ENCODE peak calls at places on chromosomes 6 and 20, in four cellular contexts. One of them, this sample, is unnamed.

GRCh38 chr6:102736941-102737368 is 1343.4 kb downstream of the GRIK2 start:
- DNase-seq in WTC11: no peak
- DNase-seq in GM20000: no peak
- DNase-seq in nephron progenitor cell: no peak
- DNase-seq in this sample: no peak

GRCh38 chr6:129501401-129502051 is 208.5 kb downstream of the ARHGAP18 start:
- DNase-seq in WTC11: no peak
- DNase-seq in GM20000: no peak
- DNase-seq in nephron progenitor cell: peak
- DNase-seq in this sample: no peak

GRCh38 chr20:23305098-23305497 is 45.5 kb upstream of the NXT1 start:
- DNase-seq in WTC11: no peak
- DNase-seq in GM20000: no peak
- DNase-seq in nephron progenitor cell: no peak
- DNase-seq in this sample: no peak

GRCh38 chr20:44828640-44829039 is 18.3 kb upstream of the RIMS4 start:
- DNase-seq in WTC11: no peak
- DNase-seq in GM20000: no peak
- DNase-seq in nephron progenitor cell: no peak
- DNase-seq in this sample: no peak

GRCh38 chr6:109472132-109472995 is 10.7 kb downstream of the ZBTB24 start:
- DNase-seq in WTC11: no peak
- DNase-seq in GM20000: no peak
- DNase-seq in nephron progenitor cell: no peak
- DNase-seq in this sample: no peak

GRCh38 chr6:39342692-39343460 is 20.4 kb upstream of the KCNK16 start:
- DNase-seq in WTC11: no peak
- DNase-seq in GM20000: peak
- DNase-seq in nephron progenitor cell: no peak
- DNase-seq in this sample: no peak

GRCh38 chr6:117167520-117168271 is 97.7 kb upstream of the VGLL2 start:
- DNase-seq in WTC11: peak
- DNase-seq in GM20000: no peak
- DNase-seq in nephron progenitor cell: no peak
- DNase-seq in this sample: no peak

GRCh38 chr6:106134906-106135634 is 48.9 kb downstream of the PRDM1 start:
- DNase-seq in WTC11: no peak
- DNase-seq in GM20000: no peak
- DNase-seq in nephron progenitor cell: peak
- DNase-seq in this sample: peak

GRCh38 chr6:170505306-170505705 is 47.8 kb downstream of the PSMB1 start:
- DNase-seq in WTC11: no peak
- DNase-seq in GM20000: no peak
- DNase-seq in nephron progenitor cell: no peak
- DNase-seq in this sample: no peak

GRCh38 chr6:150118208-150118607 is 24.6 kb upstream of the PPP1R14C start:
- DNase-seq in WTC11: no peak
- DNase-seq in GM20000: no peak
- DNase-seq in nephron progenitor cell: no peak
- DNase-seq in this sample: no peak

GRCh38 chr6:143700684-143701342 is 23.0 kb downstream of the PHACTR2 start:
- DNase-seq in WTC11: no peak
- DNase-seq in GM20000: no peak
- DNase-seq in nephron progenitor cell: no peak
- DNase-seq in this sample: no peak

GRCh38 chr6:109678240-109678639 is 12.8 kb downstream of the AK9 start:
- DNase-seq in WTC11: no peak
- DNase-seq in GM20000: no peak
- DNase-seq in nephron progenitor cell: no peak
- DNase-seq in this sample: no peak

DNA sequence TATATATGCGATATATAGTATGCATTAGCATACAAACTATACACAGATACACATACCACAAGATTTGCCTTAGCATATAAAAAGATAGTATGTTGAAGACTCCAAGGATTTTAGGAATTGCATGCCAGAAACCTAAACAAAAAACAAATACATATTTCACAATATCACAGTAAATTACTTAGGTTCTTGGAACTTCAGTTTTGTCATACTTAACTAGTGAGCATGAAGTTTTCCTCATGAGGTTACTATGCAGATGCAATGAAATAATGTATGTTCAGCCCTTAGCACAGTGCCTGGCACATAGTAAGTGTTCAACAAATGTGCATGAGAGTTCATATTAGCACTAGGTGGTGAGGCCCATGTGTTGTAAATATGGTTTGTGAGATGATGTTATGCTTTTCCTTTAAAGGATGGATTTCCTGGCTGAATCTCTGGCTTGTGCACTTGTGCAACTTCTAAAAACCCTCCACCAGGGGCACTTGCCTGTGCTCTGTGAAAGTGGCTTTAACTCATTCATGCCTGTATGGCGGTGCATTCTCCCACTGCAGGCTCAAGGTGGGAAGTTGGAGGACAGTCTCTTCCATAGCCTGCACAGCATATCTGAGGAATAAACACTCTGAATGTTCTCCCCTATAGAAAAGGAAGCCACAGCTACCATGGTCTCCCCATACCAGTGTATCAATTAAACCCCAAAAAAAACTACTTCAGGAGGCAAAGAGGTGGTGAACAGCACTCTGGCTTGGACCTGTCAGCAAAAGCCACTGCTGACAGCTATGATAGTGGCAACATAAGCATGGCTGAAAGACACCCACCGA is 624.1 kb upstream of the CDH4 start:
- DNase-seq in WTC11: no peak
- DNase-seq in GM20000: no peak
- DNase-seq in nephron progenitor cell: no peak
- DNase-seq in this sample: no peak
- TF ChIP-seq CTCF in WTC11: no peak
- TF ChIP-seq CTCF in GM20000: no peak
- TF ChIP-seq CTCF in nephron progenitor cell: peak
- TF ChIP-seq CTCF in this sample: no peak

GRCh38 chr6:33621396-33622388 is 570 bp downstream of the ITPR3 start:
- DNase-seq in WTC11: peak
- DNase-seq in GM20000: peak
- DNase-seq in nephron progenitor cell: peak
- DNase-seq in this sample: peak

GRCh38 chr6:33620158-33620583 is 951 bp upstream of the ITPR3 start:
- DNase-seq in WTC11: no peak
- DNase-seq in GM20000: peak
- DNase-seq in nephron progenitor cell: peak
- DNase-seq in this sample: peak

GRCh38 chr6:33620584-33621395 is at the start of gene ITPR3:
- DNase-seq in WTC11: no peak
- DNase-seq in GM20000: peak
- DNase-seq in nephron progenitor cell: peak
- DNase-seq in this sample: peak

GRCh38 chr6:33616913-33617312 is 4.2 kb upstream of the ITPR3 start:
- DNase-seq in WTC11: no peak
- DNase-seq in GM20000: no peak
- DNase-seq in nephron progenitor cell: no peak
- DNase-seq in this sample: no peak

GRCh38 chr6:33619166-33619565 is 2.0 kb upstream of the ITPR3 start:
- DNase-seq in WTC11: no peak
- DNase-seq in GM20000: no peak
- DNase-seq in nephron progenitor cell: no peak
- DNase-seq in this sample: no peak
- TF ChIP-seq CTCF in WTC11: no peak
- TF ChIP-seq CTCF in GM20000: no peak
- TF ChIP-seq CTCF in nephron progenitor cell: no peak
- TF ChIP-seq CTCF in this sample: no peak

GRCh38 chr6:148893073-148893472 is 146.2 kb downstream of the UST start:
- DNase-seq in WTC11: no peak
- DNase-seq in GM20000: no peak
- DNase-seq in nephron progenitor cell: no peak
- DNase-seq in this sample: no peak

GRCh38 chr6:148890091-148890490 is 143.3 kb downstream of the UST start:
- DNase-seq in WTC11: no peak
- DNase-seq in GM20000: no peak
- DNase-seq in nephron progenitor cell: no peak
- DNase-seq in this sample: no peak

GRCh38 chr6:148892247-148892646 is 145.4 kb downstream of the UST start:
- DNase-seq in WTC11: no peak
- DNase-seq in GM20000: no peak
- DNase-seq in nephron progenitor cell: no peak
- DNase-seq in this sample: no peak

GRCh38 chr6:148890605-148891004 is 143.8 kb downstream of the UST start:
- DNase-seq in WTC11: no peak
- DNase-seq in GM20000: no peak
- DNase-seq in nephron progenitor cell: no peak
- DNase-seq in this sample: no peak

GRCh38 chr6:148891027-148891783 is 144.4 kb downstream of the UST start:
- DNase-seq in WTC11: no peak
- DNase-seq in GM20000: no peak
- DNase-seq in nephron progenitor cell: no peak
- DNase-seq in this sample: no peak
- TF ChIP-seq CTCF in WTC11: no peak
- TF ChIP-seq CTCF in GM20000: no peak
- TF ChIP-seq CTCF in nephron progenitor cell: no peak
- TF ChIP-seq CTCF in this sample: no peak

GRCh38 chr20:46835418-46835817 is 59.2 kb upstream of the EYA2 start:
- DNase-seq in WTC11: no peak
- DNase-seq in GM20000: no peak
- DNase-seq in nephron progenitor cell: no peak
- DNase-seq in this sample: no peak

GRCh38 chr20:46833360-46833759 is 61.3 kb upstream of the EYA2 start:
- DNase-seq in WTC11: no peak
- DNase-seq in GM20000: no peak
- DNase-seq in nephron progenitor cell: no peak
- DNase-seq in this sample: no peak

GRCh38 chr20:46837083-46837482 is 57.6 kb upstream of the EYA2 start:
- DNase-seq in WTC11: no peak
- DNase-seq in GM20000: no peak
- DNase-seq in nephron progenitor cell: no peak
- DNase-seq in this sample: no peak

GRCh38 chr20:46840054-46840729 is 54.5 kb upstream of the EYA2 start:
- DNase-seq in WTC11: no peak
- DNase-seq in GM20000: no peak
- DNase-seq in nephron progenitor cell: no peak
- DNase-seq in this sample: no peak

GRCh38 chr20:46838002-46838401 is 56.6 kb upstream of the EYA2 start:
- DNase-seq in WTC11: peak
- DNase-seq in GM20000: no peak
- DNase-seq in nephron progenitor cell: no peak
- DNase-seq in this sample: no peak
- TF ChIP-seq CTCF in WTC11: no peak
- TF ChIP-seq CTCF in GM20000: no peak
- TF ChIP-seq CTCF in nephron progenitor cell: no peak
- TF ChIP-seq CTCF in this sample: no peak

GRCh38 chr20:20820104-20820503 is 107.7 kb upstream of the RALGAPA2 start:
- DNase-seq in WTC11: peak
- DNase-seq in GM20000: no peak
- DNase-seq in nephron progenitor cell: peak
- DNase-seq in this sample: no peak
- TF ChIP-seq CTCF in WTC11: peak
- TF ChIP-seq CTCF in GM20000: no peak
- TF ChIP-seq CTCF in nephron progenitor cell: peak
- TF ChIP-seq CTCF in this sample: no peak

GRCh38 chr6:145531822-145532221 is 203.5 kb downstream of the EPM2A start:
- DNase-seq in WTC11: no peak
- DNase-seq in GM20000: no peak
- DNase-seq in nephron progenitor cell: no peak
- DNase-seq in this sample: no peak
- TF ChIP-seq CTCF in WTC11: no peak
- TF ChIP-seq CTCF in GM20000: no peak
- TF ChIP-seq CTCF in nephron progenitor cell: no peak
- TF ChIP-seq CTCF in this sample: no peak

DNA sequence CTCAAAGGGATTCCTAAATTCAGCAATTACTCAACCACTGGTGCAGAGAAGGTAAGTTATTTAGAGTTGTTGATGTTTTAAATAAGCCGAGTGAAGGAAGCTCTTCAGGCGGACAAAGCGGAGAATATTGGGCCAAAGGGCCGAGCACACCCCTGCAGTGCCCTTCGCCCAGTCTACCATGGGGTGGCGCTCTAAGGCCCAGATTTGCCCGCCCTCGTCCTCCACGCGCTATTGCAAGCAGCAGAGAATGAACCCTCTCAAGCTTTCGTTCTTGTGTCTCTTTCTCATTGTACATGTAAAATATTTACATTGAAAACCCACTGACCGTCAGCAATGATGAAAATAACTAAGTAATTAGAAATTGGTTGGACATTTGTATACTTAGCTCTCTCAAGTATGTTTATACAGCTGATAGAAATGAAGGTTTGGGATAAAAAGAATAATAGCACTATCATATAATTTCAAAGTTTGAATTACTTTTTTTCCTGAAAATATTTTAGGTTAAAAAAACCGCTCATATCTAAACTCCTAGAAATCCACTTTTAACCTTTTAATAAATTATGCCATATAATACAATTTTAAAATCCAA is 195.0 kb upstream of the CEP162 start:
- DNase-seq in WTC11: peak
- DNase-seq in GM20000: peak
- DNase-seq in nephron progenitor cell: peak
- DNase-seq in this sample: peak
- TF ChIP-seq CTCF in WTC11: peak
- TF ChIP-seq CTCF in GM20000: peak
- TF ChIP-seq CTCF in nephron progenitor cell: peak
- TF ChIP-seq CTCF in this sample: peak

GRCh38 chr20:32152421-32153155 is 43.1 kb downstream of the TM9SF4 start:
- DNase-seq in WTC11: no peak
- DNase-seq in GM20000: no peak
- DNase-seq in nephron progenitor cell: no peak
- DNase-seq in this sample: no peak

GRCh38 chr20:32153156-32153665 is 43.7 kb downstream of the TM9SF4 start:
- DNase-seq in WTC11: no peak
- DNase-seq in GM20000: no peak
- DNase-seq in nephron progenitor cell: no peak
- DNase-seq in this sample: no peak

GRCh38 chr20:32153771-32154170 is 44.3 kb downstream of the TM9SF4 start:
- DNase-seq in WTC11: no peak
- DNase-seq in GM20000: no peak
- DNase-seq in nephron progenitor cell: no peak
- DNase-seq in this sample: no peak

GRCh38 chr20:32157611-32158010 is 48.1 kb downstream of the TM9SF4 start:
- DNase-seq in WTC11: no peak
- DNase-seq in GM20000: no peak
- DNase-seq in nephron progenitor cell: no peak
- DNase-seq in this sample: no peak

GRCh38 chr20:32155017-32155965 is 45.8 kb downstream of the TM9SF4 start:
- DNase-seq in WTC11: peak
- DNase-seq in GM20000: peak
- DNase-seq in nephron progenitor cell: peak
- DNase-seq in this sample: peak
- TF ChIP-seq CTCF in WTC11: no peak
- TF ChIP-seq CTCF in GM20000: peak
- TF ChIP-seq CTCF in nephron progenitor cell: peak
- TF ChIP-seq CTCF in this sample: peak

GRCh38 chr20:58822748-58823730 is 27.7 kb downstream of the GNAS-AS1 start:
- DNase-seq in WTC11: no peak
- DNase-seq in GM20000: no peak
- DNase-seq in nephron progenitor cell: no peak
- DNase-seq in this sample: no peak

GRCh38 chr20:58825450-58825849 is 25.3 kb downstream of the GNAS-AS1 start:
- DNase-seq in WTC11: no peak
- DNase-seq in GM20000: no peak
- DNase-seq in nephron progenitor cell: no peak
- DNase-seq in this sample: no peak

GRCh38 chr20:58824843-58825242 is 25.9 kb downstream of the GNAS-AS1 start:
- DNase-seq in WTC11: no peak
- DNase-seq in GM20000: no peak
- DNase-seq in nephron progenitor cell: no peak
- DNase-seq in this sample: no peak

GRCh38 chr20:58819921-58820320 is 30.8 kb downstream of the GNAS-AS1 start:
- DNase-seq in WTC11: no peak
- DNase-seq in GM20000: no peak
- DNase-seq in nephron progenitor cell: no peak
- DNase-seq in this sample: no peak

GRCh38 chr20:58822175-58822574 is 28.5 kb downstream of the GNAS-AS1 start:
- DNase-seq in WTC11: peak
- DNase-seq in GM20000: no peak
- DNase-seq in nephron progenitor cell: no peak
- DNase-seq in this sample: no peak
- TF ChIP-seq CTCF in WTC11: peak
- TF ChIP-seq CTCF in GM20000: no peak
- TF ChIP-seq CTCF in nephron progenitor cell: no peak
- TF ChIP-seq CTCF in this sample: no peak

This sample was measured in activated CD8-positive, alpha-beta T cell treated with anti-CD3 and anti-CD28 coated beads for 36 hours.